ENCODE peak calls at places on chromosomes 5 and 9, in nine cellular contexts. O is cardiac fibroblast, L is fibroblast of lung, P is fibroblast of mammary gland, R is A549, I is SJSA1, H is heart left ventricle, T is upper lobe of right lung, N is sigmoid colon. A is an unnamed sample.

GRCh38 chr5:109324351-109324750 is 85.4 kb downstream of the PJA2 start:
- DNase-seq in O (no peak), L (no peak), P (no peak), R (no peak), I (no peak), H (no peak), T (no peak), N (no peak), A (no peak)

GRCh38 chr9:91040371-91041215 is 239.0 kb downstream of the SYK start:
- DNase-seq in O (no peak), L (no peak), P (no peak), R (no peak), I (no peak), H (no peak), T (no peak), N (no peak), A (no peak)

GRCh38 chr5:112373888-112374287 is 45.2 kb downstream of the EPB41L4A start:
- DNase-seq in O (no peak), L (no peak), P (no peak), R (no peak), I (no peak), H (no peak), T (no peak), N (no peak), A (no peak)

GRCh38 chr5:17305964-17306725 is 88.7 kb downstream of the BASP1 start:
- DNase-seq in O (peak), L (peak), P (peak), R (peak), I (peak), H (peak), T (peak), N (no peak), A (peak)

GRCh38 chr9:33172735-33173238 is 5.7 kb upstream of the B4GALT1 start:
- DNase-seq in O (peak), L (no peak), P (no peak), R (no peak), I (no peak), H (no peak), T (no peak), N (no peak), A (no peak)

GRCh38 chr5:84725946-84726570 is 341.4 kb upstream of the EDIL3 start:
- DNase-seq in O (no peak), L (no peak), P (no peak), R (no peak), I (no peak), H (no peak), T (no peak), N (no peak), A (no peak)

GRCh38 chr5:86337667-86338460 is 279.9 kb upstream of the COX7C start:
- DNase-seq in O (no peak), L (no peak), P (no peak), R (no peak), I (no peak), H (no peak), T (peak), N (no peak), A (no peak)

GRCh38 chr5:33941090-33941489 is 4.9 kb downstream of the RXFP3 start:
- DNase-seq in O (no peak), L (no peak), P (peak), R (no peak), I (no peak), H (no peak), T (no peak), N (no peak), A (no peak)

GRCh38 chr9:70421272-70422180 is 7.1 kb upstream of the KLF9 start:
- DNase-seq in O (peak), L (peak), P (peak), R (no peak), I (no peak), H (no peak), T (no peak), N (peak), A (no peak)

GRCh38 chr5:179834120-179834519 is 13.4 kb downstream of the SQSTM1 start:
- DNase-seq in O (no peak), L (no peak), P (no peak), R (no peak), I (no peak), H (no peak), T (no peak), N (no peak), A (no peak)

GRCh38 chr5:125967576-125967975 is 455.6 kb upstream of the GRAMD2B start:
- DNase-seq in O (no peak), L (no peak), P (no peak), R (no peak), I (no peak), H (no peak), T (no peak), N (no peak), A (no peak)

GRCh38 chr5:123178693-123179092 is 89.7 kb downstream of the PRDM6 start:
- DNase-seq in O (no peak), L (no peak), P (no peak), R (no peak), I (no peak), H (no peak), T (no peak), N (no peak), A (no peak)

GRCh38 chr9:1018121-1018520 is 32.0 kb upstream of the DMRT2 start:
- DNase-seq in O (peak), L (no peak), P (peak), R (peak), I (no peak), H (no peak), T (no peak), N (no peak), A (no peak)

GRCh38 chr9:22256381-22256780 is 190.2 kb upstream of the DMRTA1 start:
- DNase-seq in O (no peak), L (no peak), P (no peak), R (no peak), I (no peak), H (no peak), T (no peak), N (no peak), A (no peak)

GRCh38 chr5:140596364-140596763 is 31.7 kb downstream of the SLC35A4 start:
- DNase-seq in O (peak), L (no peak), P (no peak), R (no peak), I (no peak), H (no peak), T (no peak), N (no peak), A (no peak)

GRCh38 chr9:81687521-81688261 is 1.7 kb downstream of the TLE1 start:
- DNase-seq in O (peak), L (no peak), P (no peak), R (peak), I (peak), H (peak), T (peak), N (peak), A (no peak)

GRCh38 chr5:145787001-145787400 is 48.1 kb downstream of the PRELID2 start:
- DNase-seq in O (peak), L (peak), P (no peak), R (no peak), I (no peak), H (no peak), T (no peak), N (no peak), A (no peak)

GRCh38 chr9:108363321-108363720 is 492.5 kb downstream of the ACTL7B start:
- DNase-seq in O (no peak), L (no peak), P (no peak), R (no peak), I (no peak), H (no peak), T (no peak), N (no peak), A (no peak)

GRCh38 chr5:96297867-96298266 is 135.2 kb downstream of the PCSK1 start:
- DNase-seq in O (peak), L (peak), P (peak), R (peak), I (peak), H (no peak), T (no peak), N (peak), A (peak)

GRCh38 chr5:142384014-142384413 is 59.2 kb upstream of the SPRY4 start:
- DNase-seq in O (no peak), L (no peak), P (no peak), R (no peak), I (no peak), H (no peak), T (no peak), N (no peak), A (no peak)

GRCh38 chr9:4297795-4298254 is 2.0 kb downstream of the GLIS3 start:
- DNase-seq in O (peak), L (peak), P (peak), R (peak), I (no peak), H (peak), T (peak), N (peak), A (no peak)

GRCh38 chr5:3411363-3411762 is 184.3 kb upstream of the IRX1 start:
- DNase-seq in O (no peak), L (no peak), P (no peak), R (no peak), I (no peak), H (no peak), T (no peak), N (no peak), A (no peak)

GRCh38 chr9:133405508-133406009 is 12.3 kb downstream of the REXO4 start:
- DNase-seq in O (peak), L (no peak), P (peak), R (no peak), I (no peak), H (no peak), T (no peak), N (no peak), A (no peak)

GRCh38 chr9:136172412-136173079 is 32.4 kb downstream of the LHX3 start:
- DNase-seq in O (no peak), L (no peak), P (no peak), R (no peak), I (no peak), H (peak), T (no peak), N (no peak), A (no peak)

GRCh38 chr5:133514456-133514855 is 97.9 kb downstream of the FSTL4 start:
- DNase-seq in O (no peak), L (no peak), P (no peak), R (no peak), I (peak), H (no peak), T (no peak), N (no peak), A (no peak)

GRCh38 chr5:133458435-133458834 is 153.9 kb downstream of the FSTL4 start:
- DNase-seq in O (no peak), L (no peak), P (no peak), R (no peak), I (no peak), H (no peak), T (no peak), N (no peak), A (no peak)

GRCh38 chr9:128607642-128608350 is 48.9 kb downstream of the DYNC2I2 start:
- DNase-seq in O (peak), L (peak), P (peak), R (no peak), I (no peak), H (peak), T (no peak), N (peak), A (no peak)

GRCh38 chr5:445591-445990 is 2.6 kb downstream of the EXOC3 start:
- DNase-seq in O (no peak), L (no peak), P (no peak), R (no peak), I (no peak), H (no peak), T (peak), N (peak), A (no peak)

DNA sequence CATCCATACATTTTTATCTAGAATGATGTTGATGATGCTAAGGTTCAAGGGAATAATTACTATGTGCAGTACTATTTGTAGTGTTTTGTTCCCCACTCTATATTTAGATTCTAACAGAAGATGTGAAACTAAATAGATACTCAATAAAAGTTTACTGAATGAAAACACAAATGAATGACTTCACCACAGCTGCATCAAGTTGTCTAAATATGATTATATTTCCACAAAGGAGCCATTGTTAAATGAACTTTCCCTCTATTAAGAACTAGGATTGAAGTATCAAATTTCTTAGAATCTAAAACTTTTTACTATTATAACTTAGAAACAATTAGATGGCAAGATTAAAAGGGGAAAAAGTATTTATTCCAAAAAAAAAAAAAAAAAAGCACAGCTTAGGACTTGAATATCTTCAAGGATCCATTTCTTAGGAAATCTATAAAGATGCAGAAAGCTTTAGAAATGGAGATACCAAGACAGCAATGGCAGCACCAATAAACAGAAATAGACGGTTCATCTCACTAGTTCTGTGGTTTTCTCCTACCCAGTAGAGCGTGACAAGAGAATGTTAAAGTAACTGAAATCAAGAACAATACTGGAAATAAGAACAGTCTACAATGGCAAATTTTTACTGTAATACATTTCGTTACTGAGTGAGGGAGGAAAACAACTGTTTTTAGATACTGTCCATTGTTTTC is 347.6 kb downstream of the EBF1 start:
- DNase-seq in O (no peak), L (no peak), P (no peak), R (no peak), I (no peak), H (no peak), T (no peak), N (no peak), A (no peak)
- H3K4me3 ChIP-seq in O (no peak), L (no peak), P (no peak), R (no peak), I (no peak), H (no peak), T (no peak), N (no peak), A (no peak)

DNA sequence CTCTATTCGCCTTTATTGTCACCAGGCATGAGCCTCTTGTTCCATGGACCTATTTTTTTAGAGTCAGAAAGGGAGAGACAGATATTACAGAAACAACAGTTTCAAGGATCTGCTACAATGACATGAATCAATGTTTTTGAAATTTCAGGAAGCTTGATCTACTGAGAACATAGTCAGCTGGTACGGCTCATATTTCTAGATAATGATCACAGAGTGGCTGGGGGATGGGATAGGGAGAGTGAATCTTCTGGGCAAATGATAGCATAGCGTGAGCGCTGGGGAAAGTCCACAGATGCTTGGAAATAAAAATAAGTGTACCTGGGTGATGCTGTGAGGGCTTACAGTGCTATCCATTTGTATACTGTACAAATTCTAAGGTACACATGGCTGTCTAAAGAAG is 340.4 kb downstream of the EBF1 start:
- DNase-seq in O (no peak), L (no peak), P (peak), R (no peak), I (no peak), H (no peak), T (no peak), N (no peak), A (no peak)
- H3K4me3 ChIP-seq in O (no peak), L (no peak), P (no peak), R (no peak), I (no peak), H (no peak), T (no peak), N (no peak), A (no peak)

GRCh38 chr9:112348993-112349333 is 15.5 kb upstream of the PTBP3 start:
- DNase-seq in O (no peak), L (no peak), P (no peak), R (no peak), I (no peak), H (no peak), T (no peak), N (no peak), A (no peak)
- H3K4me3 ChIP-seq in O (no peak), L (peak), P (peak), R (peak), I (no peak), H (peak), T (peak), N (no peak), A (no peak)

GRCh38 chr5:39055760-39056393 is 18.3 kb downstream of the RICTOR start:
- DNase-seq in O (no peak), L (no peak), P (no peak), R (no peak), I (no peak), H (no peak), T (no peak), N (no peak), A (no peak)

GRCh38 chr5:39058984-39059565 is 15.1 kb downstream of the RICTOR start:
- DNase-seq in O (no peak), L (no peak), P (no peak), R (no peak), I (no peak), H (no peak), T (no peak), N (no peak), A (no peak)

GRCh38 chr5:39055027-39055759 is 19.0 kb downstream of the RICTOR start:
- DNase-seq in O (no peak), L (no peak), P (no peak), R (no peak), I (no peak), H (no peak), T (no peak), N (no peak), A (no peak)

GRCh38 chr5:39057745-39058144 is 16.5 kb downstream of the RICTOR start:
- DNase-seq in O (no peak), L (peak), P (no peak), R (no peak), I (no peak), H (no peak), T (no peak), N (no peak), A (no peak)

DNA sequence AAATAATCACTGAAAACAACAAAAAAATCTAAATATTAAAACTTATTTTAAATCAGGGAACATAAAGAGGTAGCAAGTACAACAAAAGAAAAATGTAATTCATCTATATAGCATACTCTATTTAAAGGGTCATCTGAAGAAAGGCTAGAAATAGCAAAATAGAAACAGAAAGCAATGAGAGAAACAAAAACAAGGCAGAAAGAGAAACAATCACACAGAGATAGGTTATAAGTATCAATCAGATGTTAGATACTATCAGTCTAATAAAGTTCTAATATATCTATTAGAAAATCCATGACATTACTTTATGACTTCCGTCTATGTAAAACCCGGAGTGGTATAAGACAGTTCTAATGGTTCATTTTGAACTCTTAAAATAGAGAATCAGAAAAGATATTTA is 16.0 kb downstream of the RICTOR start:
- DNase-seq in O (no peak), L (no peak), P (no peak), R (no peak), I (no peak), H (no peak), T (no peak), N (no peak), A (no peak)
- H3K4me3 ChIP-seq in O (no peak), L (peak), P (peak), R (peak), I (no peak), H (peak), T (peak), N (no peak), A (no peak)

DNA sequence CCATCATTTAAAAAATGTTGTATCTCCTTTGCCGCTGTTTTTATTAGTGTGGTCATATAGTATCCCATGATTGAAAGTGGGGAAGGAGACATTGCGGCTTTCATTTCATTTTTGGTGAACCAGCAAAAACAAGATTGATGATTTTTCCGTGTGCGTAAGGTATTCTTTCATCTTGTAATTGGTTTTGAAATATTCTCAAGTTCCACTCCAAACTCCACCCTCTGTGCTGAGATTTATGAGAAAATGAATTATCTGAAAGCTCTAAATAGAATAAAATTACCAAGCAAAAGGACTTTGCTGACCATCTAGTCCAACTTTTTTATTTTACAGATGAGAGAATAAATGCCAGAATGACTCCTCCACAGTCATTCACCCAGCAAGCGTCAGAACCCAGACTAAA is 103.1 kb upstream of the MPDZ start:
- DNase-seq in O (no peak), L (no peak), P (no peak), R (no peak), I (no peak), H (no peak), T (no peak), N (no peak), A (no peak)
- H3K4me3 ChIP-seq in O (no peak), L (no peak), P (no peak), R (no peak), I (no peak), H (no peak), T (no peak), N (no peak), A (no peak)

GRCh38 chr9:93001036-93001435 is 53.7 kb downstream of the FGD3 start:
- DNase-seq in O (no peak), L (no peak), P (no peak), R (no peak), I (no peak), H (no peak), T (no peak), N (no peak), A (no peak)
- H3K4me3 ChIP-seq in O (no peak), L (no peak), P (no peak), R (no peak), I (no peak), H (no peak), T (no peak), N (no peak), A (no peak)